ENCODE peak calls at places on chromosomes 4 and X, in six cellular contexts. One of them, this sample, is unnamed.

GRCh38 chr4:179145746-179146530 is 1703.7 kb upstream of the AGA start:
- DNase-seq in fibroblast of pulmonary artery: no peak
- DNase-seq in foreskin keratinocyte: peak
- DNase-seq in fibroblast of mammary gland: no peak
- DNase-seq in foreskin fibroblast: no peak
- DNase-seq in epithelial cell of esophagus: peak
- DNase-seq in this sample: no peak

GRCh38 chr4:86593726-86594558 is at the start of gene PTPN13:
- DNase-seq in fibroblast of pulmonary artery: peak
- DNase-seq in foreskin keratinocyte: peak
- DNase-seq in fibroblast of mammary gland: peak
- DNase-seq in foreskin fibroblast: peak
- DNase-seq in epithelial cell of esophagus: peak
- DNase-seq in this sample: peak

GRCh38 chr4:826508-827208 is 729 bp upstream of the CPLX1 start:
- DNase-seq in fibroblast of pulmonary artery: no peak
- DNase-seq in foreskin keratinocyte: no peak
- DNase-seq in fibroblast of mammary gland: no peak
- DNase-seq in foreskin fibroblast: no peak
- DNase-seq in epithelial cell of esophagus: no peak
- DNase-seq in this sample: no peak

GRCh38 chr4:57499786-57500185 is 389.6 kb upstream of the IGFBP7 start:
- DNase-seq in fibroblast of pulmonary artery: no peak
- DNase-seq in foreskin keratinocyte: no peak
- DNase-seq in fibroblast of mammary gland: peak
- DNase-seq in foreskin fibroblast: no peak
- DNase-seq in epithelial cell of esophagus: peak
- DNase-seq in this sample: no peak

GRCh38 chr4:5465956-5466355 is 242.4 kb downstream of the EVC2 start:
- DNase-seq in fibroblast of pulmonary artery: no peak
- DNase-seq in foreskin keratinocyte: no peak
- DNase-seq in fibroblast of mammary gland: no peak
- DNase-seq in foreskin fibroblast: no peak
- DNase-seq in epithelial cell of esophagus: no peak
- DNase-seq in this sample: no peak

GRCh38 chr4:88481557-88481956 is 24.6 kb downstream of the HERC5 start:
- DNase-seq in fibroblast of pulmonary artery: no peak
- DNase-seq in foreskin keratinocyte: no peak
- DNase-seq in fibroblast of mammary gland: no peak
- DNase-seq in foreskin fibroblast: no peak
- DNase-seq in epithelial cell of esophagus: no peak
- DNase-seq in this sample: no peak

GRCh38 chr4:34619531-34620109 is 1624.7 kb downstream of the ARAP2 start:
- DNase-seq in fibroblast of pulmonary artery: peak
- DNase-seq in foreskin keratinocyte: peak
- DNase-seq in fibroblast of mammary gland: peak
- DNase-seq in foreskin fibroblast: peak
- DNase-seq in epithelial cell of esophagus: peak
- DNase-seq in this sample: no peak

GRCh38 chr4:109359040-109359646 is 56.7 kb upstream of the COL25A1 start:
- DNase-seq in fibroblast of pulmonary artery: no peak
- DNase-seq in foreskin keratinocyte: no peak
- DNase-seq in fibroblast of mammary gland: no peak
- DNase-seq in foreskin fibroblast: no peak
- DNase-seq in epithelial cell of esophagus: no peak
- DNase-seq in this sample: no peak

GRCh38 chr4:164959896-164960295 is 17.6 kb downstream of the TRIM61 start:
- DNase-seq in fibroblast of pulmonary artery: peak
- DNase-seq in foreskin keratinocyte: peak
- DNase-seq in fibroblast of mammary gland: peak
- DNase-seq in foreskin fibroblast: peak
- DNase-seq in epithelial cell of esophagus: peak
- DNase-seq in this sample: no peak

GRCh38 chrX:14899607-14900006 is 26.4 kb downstream of the MOSPD2 start:
- DNase-seq in fibroblast of pulmonary artery: peak
- DNase-seq in foreskin keratinocyte: peak
- DNase-seq in fibroblast of mammary gland: peak
- DNase-seq in foreskin fibroblast: peak
- DNase-seq in epithelial cell of esophagus: peak
- DNase-seq in this sample: peak

GRCh38 chr4:143353797-143354196 is 17.1 kb downstream of the GAB1 start:
- DNase-seq in fibroblast of pulmonary artery: no peak
- DNase-seq in foreskin keratinocyte: no peak
- DNase-seq in fibroblast of mammary gland: no peak
- DNase-seq in foreskin fibroblast: no peak
- DNase-seq in epithelial cell of esophagus: no peak
- DNase-seq in this sample: no peak

GRCh38 chrX:47646636-47647035 is 3.7 kb downstream of the ELK1 start:
- DNase-seq in fibroblast of pulmonary artery: no peak
- DNase-seq in foreskin keratinocyte: no peak
- DNase-seq in fibroblast of mammary gland: no peak
- DNase-seq in foreskin fibroblast: no peak
- DNase-seq in epithelial cell of esophagus: no peak
- DNase-seq in this sample: no peak

GRCh38 chr4:67549123-67549522 is 3.8 kb upstream of the CENPC start:
- DNase-seq in fibroblast of pulmonary artery: peak
- DNase-seq in foreskin keratinocyte: peak
- DNase-seq in fibroblast of mammary gland: peak
- DNase-seq in foreskin fibroblast: no peak
- DNase-seq in epithelial cell of esophagus: peak
- DNase-seq in this sample: peak

GRCh38 chrX:147900349-147900748 is 11.4 kb upstream of the FMR1 start:
- DNase-seq in fibroblast of pulmonary artery: no peak
- DNase-seq in foreskin keratinocyte: peak
- DNase-seq in fibroblast of mammary gland: no peak
- DNase-seq in foreskin fibroblast: no peak
- DNase-seq in epithelial cell of esophagus: no peak
- DNase-seq in this sample: no peak

DNA sequence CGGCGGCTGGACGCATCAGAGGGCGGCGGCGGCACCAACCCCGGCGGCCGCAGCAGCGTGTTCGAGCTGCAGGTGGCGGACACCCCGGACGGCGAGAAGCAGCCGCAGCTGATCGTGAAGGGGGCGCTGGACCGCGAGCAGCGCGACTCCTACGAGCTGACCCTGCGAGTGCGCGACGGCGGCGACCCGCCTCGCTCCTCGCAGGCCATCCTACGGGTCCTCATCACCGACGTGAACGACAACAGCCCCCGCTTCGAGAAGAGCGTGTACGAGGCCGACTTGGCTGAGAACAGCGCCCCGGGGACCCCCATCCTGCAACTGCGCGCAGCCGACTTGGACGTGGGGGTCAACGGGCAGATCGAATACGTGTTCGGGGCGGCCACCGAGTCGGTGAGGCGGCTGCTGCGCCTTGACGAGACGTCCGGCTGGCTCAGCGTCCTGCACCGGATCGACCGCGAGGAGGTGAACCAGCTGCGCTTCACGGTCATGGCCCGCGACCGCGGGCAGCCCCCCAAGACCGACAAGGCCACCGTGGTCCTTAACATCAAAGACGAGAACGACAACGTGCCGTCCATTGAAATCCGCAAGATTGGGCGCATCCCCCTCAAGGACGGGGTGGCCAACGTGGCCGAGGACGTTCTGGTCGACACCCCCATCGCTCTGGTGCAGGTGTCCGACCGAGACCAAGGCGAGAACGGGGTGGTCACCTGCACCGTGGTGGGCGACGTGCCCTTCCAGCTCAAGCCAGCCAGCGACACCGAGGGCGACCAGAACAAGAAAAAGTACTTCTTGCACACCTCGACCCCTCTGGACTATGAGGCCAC is 2.1 kb downstream of the PCDH7 start:
- DNase-seq in fibroblast of pulmonary artery: no peak
- DNase-seq in foreskin keratinocyte: no peak
- DNase-seq in fibroblast of mammary gland: no peak
- DNase-seq in foreskin fibroblast: no peak
- DNase-seq in epithelial cell of esophagus: no peak
- DNase-seq in this sample: no peak
- TF ChIP-seq CTCF in fibroblast of pulmonary artery: no peak
- TF ChIP-seq CTCF in foreskin keratinocyte: peak
- TF ChIP-seq CTCF in fibroblast of mammary gland: no peak
- TF ChIP-seq CTCF in foreskin fibroblast: no peak
- TF ChIP-seq CTCF in epithelial cell of esophagus: no peak
- TF ChIP-seq CTCF in this sample: no peak

GRCh38 chrX:149650162-149650561 is 18.6 kb upstream of the TMEM185A start:
- DNase-seq in fibroblast of pulmonary artery: no peak
- DNase-seq in foreskin keratinocyte: no peak
- DNase-seq in fibroblast of mammary gland: no peak
- DNase-seq in foreskin fibroblast: no peak
- DNase-seq in epithelial cell of esophagus: no peak
- DNase-seq in this sample: no peak

GRCh38 chrX:149652232-149652981 is 20.8 kb upstream of the TMEM185A start:
- DNase-seq in fibroblast of pulmonary artery: no peak
- DNase-seq in foreskin keratinocyte: no peak
- DNase-seq in fibroblast of mammary gland: no peak
- DNase-seq in foreskin fibroblast: no peak
- DNase-seq in epithelial cell of esophagus: no peak
- DNase-seq in this sample: no peak

GRCh38 chrX:149647505-149647904 is 15.9 kb upstream of the TMEM185A start:
- DNase-seq in fibroblast of pulmonary artery: no peak
- DNase-seq in foreskin keratinocyte: no peak
- DNase-seq in fibroblast of mammary gland: no peak
- DNase-seq in foreskin fibroblast: no peak
- DNase-seq in epithelial cell of esophagus: no peak
- DNase-seq in this sample: no peak

GRCh38 chrX:149643496-149643895 is 11.9 kb upstream of the TMEM185A start:
- DNase-seq in fibroblast of pulmonary artery: no peak
- DNase-seq in foreskin keratinocyte: no peak
- DNase-seq in fibroblast of mammary gland: no peak
- DNase-seq in foreskin fibroblast: no peak
- DNase-seq in epithelial cell of esophagus: no peak
- DNase-seq in this sample: no peak

DNA sequence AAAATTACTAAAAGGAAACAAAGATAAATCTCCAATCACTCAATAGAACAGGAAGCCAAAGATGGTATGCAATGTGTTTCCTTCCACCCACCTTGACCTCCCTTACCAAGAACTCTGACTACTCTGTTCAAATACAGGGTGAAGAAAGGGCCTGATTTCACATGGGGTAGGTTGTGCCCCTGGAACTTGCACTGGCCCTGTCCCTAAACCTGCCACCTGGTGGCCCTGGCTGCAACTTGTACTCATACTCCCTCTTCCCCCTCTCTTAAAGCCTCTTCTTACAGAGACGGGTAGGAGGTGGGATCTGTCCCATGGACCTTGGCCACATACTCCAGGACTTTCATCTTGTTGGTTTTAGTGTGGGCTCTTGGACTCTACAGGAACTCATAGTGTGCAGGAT is 17.3 kb upstream of the TMEM185A start:
- DNase-seq in fibroblast of pulmonary artery: no peak
- DNase-seq in foreskin keratinocyte: no peak
- DNase-seq in fibroblast of mammary gland: no peak
- DNase-seq in foreskin fibroblast: no peak
- DNase-seq in epithelial cell of esophagus: no peak
- DNase-seq in this sample: peak
- TF ChIP-seq CTCF in fibroblast of pulmonary artery: no peak
- TF ChIP-seq CTCF in foreskin keratinocyte: peak
- TF ChIP-seq CTCF in fibroblast of mammary gland: no peak
- TF ChIP-seq CTCF in foreskin fibroblast: no peak
- TF ChIP-seq CTCF in epithelial cell of esophagus: peak
- TF ChIP-seq CTCF in this sample: no peak

DNA sequence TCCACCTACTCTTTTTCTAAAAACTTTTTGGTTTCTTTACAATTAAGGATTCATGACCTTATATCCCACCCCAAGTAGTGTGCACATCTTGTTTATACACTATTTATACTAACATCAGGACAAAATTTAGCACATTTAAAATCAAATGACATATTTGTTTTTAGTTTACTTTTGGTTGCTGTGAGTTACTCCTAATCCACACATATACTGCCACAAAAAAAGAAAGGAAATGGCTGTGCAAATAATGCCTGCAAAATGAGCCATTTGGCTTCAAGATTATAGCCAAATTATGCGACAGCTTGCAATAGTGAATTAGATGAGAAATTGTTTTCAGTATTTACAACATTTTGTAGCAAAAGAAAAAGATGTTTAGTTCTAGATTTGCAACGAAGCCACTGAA is 10.4 kb upstream of the ARHGEF38 start:
- DNase-seq in fibroblast of pulmonary artery: no peak
- DNase-seq in foreskin keratinocyte: no peak
- DNase-seq in fibroblast of mammary gland: no peak
- DNase-seq in foreskin fibroblast: no peak
- DNase-seq in epithelial cell of esophagus: no peak
- DNase-seq in this sample: no peak
- TF ChIP-seq CTCF in fibroblast of pulmonary artery: no peak
- TF ChIP-seq CTCF in foreskin keratinocyte: no peak
- TF ChIP-seq CTCF in fibroblast of mammary gland: no peak
- TF ChIP-seq CTCF in foreskin fibroblast: no peak
- TF ChIP-seq CTCF in epithelial cell of esophagus: no peak
- TF ChIP-seq CTCF in this sample: no peak

GRCh38 chrX:85288992-85289723 is 45.4 kb downstream of the ZNF711 start:
- DNase-seq in fibroblast of pulmonary artery: no peak
- DNase-seq in foreskin keratinocyte: no peak
- DNase-seq in fibroblast of mammary gland: no peak
- DNase-seq in foreskin fibroblast: no peak
- DNase-seq in epithelial cell of esophagus: no peak
- DNase-seq in this sample: no peak
- TF ChIP-seq CTCF in fibroblast of pulmonary artery: no peak
- TF ChIP-seq CTCF in foreskin keratinocyte: peak
- TF ChIP-seq CTCF in fibroblast of mammary gland: no peak
- TF ChIP-seq CTCF in foreskin fibroblast: no peak
- TF ChIP-seq CTCF in epithelial cell of esophagus: no peak
- TF ChIP-seq CTCF in this sample: no peak

DNA sequence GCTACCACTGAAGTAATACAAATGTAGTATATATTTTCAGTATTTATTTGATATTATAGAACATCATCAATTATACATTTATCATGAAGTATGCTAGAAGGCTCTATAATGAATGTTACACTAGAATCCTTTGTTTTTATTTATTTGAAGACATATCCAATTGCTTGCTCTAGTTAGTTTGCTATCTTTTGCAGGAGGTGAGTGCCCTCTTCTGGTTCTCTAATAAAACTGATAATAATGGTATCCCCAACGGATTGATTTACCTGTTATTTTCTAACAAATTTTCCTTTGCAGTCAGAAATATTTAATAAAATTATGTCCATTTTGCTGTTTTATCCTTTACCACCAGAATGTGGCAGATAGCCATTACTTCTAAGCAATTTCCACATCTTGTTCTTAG is 274.3 kb upstream of the TACR3 start:
- DNase-seq in fibroblast of pulmonary artery: no peak
- DNase-seq in foreskin keratinocyte: peak
- DNase-seq in fibroblast of mammary gland: peak
- DNase-seq in foreskin fibroblast: no peak
- DNase-seq in epithelial cell of esophagus: peak
- DNase-seq in this sample: no peak
- TF ChIP-seq CTCF in fibroblast of pulmonary artery: no peak
- TF ChIP-seq CTCF in foreskin keratinocyte: peak
- TF ChIP-seq CTCF in fibroblast of mammary gland: peak
- TF ChIP-seq CTCF in foreskin fibroblast: no peak
- TF ChIP-seq CTCF in epithelial cell of esophagus: peak
- TF ChIP-seq CTCF in this sample: no peak

GRCh38 chrX:7068939-7069367 is 78.6 kb upstream of the STS start:
- DNase-seq in fibroblast of pulmonary artery: peak
- DNase-seq in foreskin keratinocyte: no peak
- DNase-seq in fibroblast of mammary gland: no peak
- DNase-seq in foreskin fibroblast: no peak
- DNase-seq in epithelial cell of esophagus: peak
- DNase-seq in this sample: no peak
- TF ChIP-seq CTCF in fibroblast of pulmonary artery: peak
- TF ChIP-seq CTCF in foreskin keratinocyte: peak
- TF ChIP-seq CTCF in fibroblast of mammary gland: peak
- TF ChIP-seq CTCF in foreskin fibroblast: no peak
- TF ChIP-seq CTCF in epithelial cell of esophagus: peak
- TF ChIP-seq CTCF in this sample: peak